ENCODE peak calls at places on chromosomes 2 and 18, in seven cellular contexts. C, G, V, B, Z, W and A are unnamed samples.

GRCh38 chr2:23806665-23807064 is 120.3 kb downstream of the ATAD2B start:
- DNase-seq in C (no peak), G (no peak), V (no peak), B (no peak), Z (no peak), W (no peak), A (no peak)

GRCh38 chr2:8607591-8607990 is 74.3 kb upstream of the ID2 start:
- DNase-seq in C (no peak), G (no peak), V (peak), B (no peak), Z (no peak), W (no peak), A (peak)

GRCh38 chr2:125979886-125980285 is 676.1 kb upstream of the GYPC start:
- DNase-seq in C (no peak), G (no peak), V (no peak), B (no peak), Z (no peak), W (no peak), A (no peak)

GRCh38 chr2:10541081-10541480 is 93.0 kb upstream of the ODC1 start:
- DNase-seq in C (no peak), G (no peak), V (no peak), B (no peak), Z (no peak), W (no peak), A (no peak)

GRCh38 chr2:66843856-66844255 is 408.9 kb downstream of the MEIS1 start:
- DNase-seq in C (no peak), G (no peak), V (no peak), B (no peak), Z (no peak), W (no peak), A (no peak)

GRCh38 chr2:222751821-222752719 is 80.6 kb downstream of the MOGAT1 start:
- DNase-seq in C (no peak), G (no peak), V (no peak), B (no peak), Z (no peak), W (no peak), A (no peak)

GRCh38 chr2:200300650-200301314 is 5.7 kb upstream of the SPATS2L start:
- DNase-seq in C (no peak), G (no peak), V (peak), B (no peak), Z (no peak), W (peak), A (peak)

GRCh38 chr18:61869631-61870030 is 23.2 kb downstream of the RNF152 start:
- DNase-seq in C (no peak), G (no peak), V (no peak), B (no peak), Z (no peak), W (no peak), A (no peak)

GRCh38 chr2:143787674-143788073 is 658.5 kb downstream of the ARHGAP15 start:
- DNase-seq in C (no peak), G (no peak), V (no peak), B (no peak), Z (no peak), W (no peak), A (no peak)

GRCh38 chr2:173400760-173401159 is 46.1 kb downstream of the CDCA7 start:
- DNase-seq in C (no peak), G (peak), V (no peak), B (peak), Z (no peak), W (no peak), A (no peak)

GRCh38 chr2:133821107-133821760 is 253.0 kb upstream of the NCKAP5 start:
- DNase-seq in C (no peak), G (no peak), V (peak), B (no peak), Z (no peak), W (no peak), A (peak)

GRCh38 chr2:105635564-105635963 is 109.1 kb upstream of the NCK2 start:
- DNase-seq in C (no peak), G (no peak), V (no peak), B (no peak), Z (no peak), W (no peak), A (no peak)

GRCh38 chr2:37847792-37848191 is 77.3 kb upstream of the RMDN2 start:
- DNase-seq in C (no peak), G (no peak), V (no peak), B (no peak), Z (no peak), W (no peak), A (no peak)

GRCh38 chr18:54329787-54330186 is 27.9 kb downstream of the STARD6 start:
- DNase-seq in C (no peak), G (no peak), V (no peak), B (no peak), Z (no peak), W (no peak), A (no peak)

GRCh38 chr2:84875213-84875560 is 5.7 kb downstream of the TRABD2A start:
- DNase-seq in C (no peak), G (no peak), V (no peak), B (no peak), Z (no peak), W (no peak), A (no peak)

GRCh38 chr2:105934467-105934866 is 189.8 kb downstream of the NCK2 start:
- DNase-seq in C (no peak), G (no peak), V (no peak), B (no peak), Z (peak), W (no peak), A (no peak)

GRCh38 chr2:12787891-12788783 is 71.4 kb downstream of the TRIB2 start:
- DNase-seq in C (no peak), G (no peak), V (peak), B (no peak), Z (no peak), W (peak), A (peak)

GRCh38 chr2:33666879-33667278 is 67.8 kb upstream of the FAM98A start:
- DNase-seq in C (no peak), G (no peak), V (no peak), B (peak), Z (no peak), W (no peak), A (no peak)

GRCh38 chr2:207766697-207767460 is 2.8 kb downstream of the FZD5 start:
- DNase-seq in C (peak), G (peak), V (no peak), B (no peak), Z (no peak), W (no peak), A (no peak)
- TF ChIP-seq CTCF in C (no peak), G (no peak), V (no peak), B (no peak), Z (no peak), W (no peak), A (no peak)

GRCh38 chr18:50729326-50729725 is 90.5 kb downstream of the MRO start:
- DNase-seq in C (no peak), G (no peak), V (no peak), B (no peak), Z (no peak), W (no peak), A (no peak)

GRCh38 chr18:50729986-50730385 is 89.8 kb downstream of the MRO start:
- DNase-seq in C (no peak), G (no peak), V (no peak), B (no peak), Z (no peak), W (no peak), A (no peak)

GRCh38 chr18:50726960-50727589 is 92.7 kb downstream of the MRO start:
- DNase-seq in C (no peak), G (no peak), V (no peak), B (no peak), Z (no peak), W (no peak), A (no peak)

GRCh38 chr18:50724631-50725235 is 95.1 kb downstream of the MRO start:
- DNase-seq in C (no peak), G (no peak), V (peak), B (no peak), Z (no peak), W (no peak), A (no peak)

GRCh38 chr18:50727721-50728470 is 91.9 kb downstream of the MRO start:
- DNase-seq in C (no peak), G (no peak), V (no peak), B (no peak), Z (no peak), W (no peak), A (no peak)
- TF ChIP-seq CTCF in C (no peak), G (no peak), V (no peak), B (no peak), Z (no peak), W (no peak), A (no peak)

GRCh38 chr2:211437396-211437795 is 881.0 kb downstream of the CPS1 start:
- DNase-seq in C (no peak), G (no peak), V (no peak), B (no peak), Z (no peak), W (no peak), A (no peak)
- TF ChIP-seq CTCF in C (no peak), G (no peak), V (no peak), B (no peak), Z (no peak), W (no peak), A (no peak)

GRCh38 chr2:3960106-3960505 is 256.7 kb downstream of the DCDC2C start:
- DNase-seq in C (no peak), G (no peak), V (no peak), B (no peak), Z (no peak), W (no peak), A (no peak)

GRCh38 chr2:3956892-3957291 is 253.5 kb downstream of the DCDC2C start:
- DNase-seq in C (no peak), G (no peak), V (no peak), B (no peak), Z (no peak), W (no peak), A (no peak)

GRCh38 chr2:3959372-3959771 is 256.0 kb downstream of the DCDC2C start:
- DNase-seq in C (no peak), G (peak), V (peak), B (no peak), Z (no peak), W (no peak), A (no peak)

GRCh38 chr2:3958969-3959368 is 255.6 kb downstream of the DCDC2C start:
- DNase-seq in C (no peak), G (no peak), V (no peak), B (no peak), Z (no peak), W (no peak), A (no peak)

DNA sequence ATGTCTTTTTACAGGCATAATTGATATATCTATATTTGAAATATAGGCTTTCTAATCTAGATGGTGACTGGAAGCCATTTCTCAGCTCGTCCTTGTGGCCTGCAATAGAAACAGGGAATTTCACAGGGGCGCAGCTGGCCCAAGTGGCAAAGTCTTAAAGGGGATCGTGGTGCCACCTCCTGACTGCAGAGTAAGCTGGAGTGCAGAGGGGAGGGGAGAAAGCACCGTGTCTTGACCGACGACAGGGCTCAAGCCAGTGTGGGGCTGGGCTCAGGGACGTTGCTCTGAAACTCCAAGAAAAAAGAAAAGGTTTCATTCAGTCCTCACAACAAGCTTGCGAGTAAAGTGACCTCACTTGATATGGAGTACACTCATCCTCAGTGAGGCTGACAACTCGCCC is 255.1 kb downstream of the DCDC2C start:
- DNase-seq in C (no peak), G (no peak), V (no peak), B (no peak), Z (no peak), W (no peak), A (no peak)
- TF ChIP-seq CTCF in C (no peak), G (no peak), V (no peak), B (no peak), Z (no peak), W (no peak), A (no peak)

DNA sequence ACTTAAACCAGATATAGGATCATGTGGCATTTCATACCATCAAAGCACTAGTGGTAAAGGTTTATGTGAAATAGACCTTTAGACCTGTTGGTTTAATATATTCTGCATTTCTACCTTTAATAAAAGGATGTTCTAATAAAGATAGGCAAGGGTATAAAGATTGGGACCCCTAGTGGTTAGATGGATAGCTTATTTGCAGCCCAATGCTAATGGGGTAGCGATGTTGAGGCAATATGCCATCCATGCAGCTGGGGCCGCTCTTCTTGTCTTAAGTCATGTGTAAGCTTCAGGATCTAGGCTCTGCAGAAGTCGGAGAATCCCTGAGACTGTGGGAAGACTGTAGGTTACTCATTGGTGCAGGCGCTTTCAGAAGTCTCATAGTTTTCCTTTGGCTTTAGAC is 114.9 kb downstream of the ICOS start:
- DNase-seq in C (no peak), G (no peak), V (no peak), B (peak), Z (no peak), W (no peak), A (no peak)
- TF ChIP-seq CTCF in C (no peak), G (peak), V (no peak), B (peak), Z (peak), W (no peak), A (peak)

GRCh38 chr18:59382388-59382787 is 23.3 kb upstream of the LMAN1 start:
- DNase-seq in C (no peak), G (no peak), V (peak), B (no peak), Z (no peak), W (no peak), A (no peak)
- TF ChIP-seq CTCF in C (no peak), G (no peak), V (no peak), B (no peak), Z (no peak), W (no peak), A (no peak)

DNA sequence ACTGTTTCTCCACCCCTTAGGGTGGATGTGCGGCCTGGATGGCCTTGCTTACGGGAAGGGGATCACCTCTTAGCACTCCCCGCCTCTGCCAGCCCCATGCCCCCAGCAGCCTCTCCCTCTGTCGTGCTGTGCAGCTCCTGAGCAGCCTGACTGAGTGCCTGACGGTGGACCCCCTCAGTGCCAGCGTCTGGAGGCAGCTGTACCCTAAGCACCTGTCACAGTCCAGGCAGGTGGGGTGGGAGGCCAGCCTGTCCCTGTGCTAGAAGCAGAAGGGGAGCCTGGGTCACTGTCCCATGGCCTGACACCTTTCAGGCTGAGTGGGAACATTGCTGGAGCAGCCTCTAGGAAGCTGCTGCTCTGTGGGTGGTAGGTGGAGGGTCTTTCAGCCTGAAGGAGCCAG is 5.2 kb downstream of the TMEM214 start:
- DNase-seq in C (no peak), G (no peak), V (no peak), B (no peak), Z (no peak), W (no peak), A (no peak)
- TF ChIP-seq CTCF in C (no peak), G (no peak), V (no peak), B (no peak), Z (no peak), W (no peak), A (no peak)

GRCh38 chr2:234322766-234323465 is 174.0 kb downstream of the ARL4C start:
- DNase-seq in C (no peak), G (no peak), V (no peak), B (no peak), Z (no peak), W (no peak), A (no peak)
- TF ChIP-seq CTCF in C (no peak), G (no peak), V (no peak), B (no peak), Z (no peak), W (no peak), A (no peak)